ENCODE peak calls at places on chromosome 21, in seven cellular contexts. One of them, this sample, is unnamed.

GRCh38 chr21:19603011-19603593 is 1199.5 kb upstream of the TMPRSS15 start:
- DNase-seq in K562: no peak
- DNase-seq in H1: no peak
- DNase-seq in SK-N-SH: no peak
- DNase-seq in HCT116: no peak
- DNase-seq in HepG2: no peak
- DNase-seq in GM12878: no peak
- DNase-seq in this sample: no peak

GRCh38 chr21:29168874-29169273 is 38.4 kb downstream of the MAP3K7CL start:
- DNase-seq in SK-N-SH: no peak
- DNase-seq in K562: no peak
- DNase-seq in HepG2: peak; percentile 25
- DNase-seq in GM12878: no peak
- DNase-seq in H1: no peak
- DNase-seq in HCT116: peak; percentile 75
- DNase-seq in this sample: no peak

GRCh38 chr21:44427241-44428120 is 27.8 kb upstream of the LRRC3 start:
- DNase-seq in HCT116: no peak
- DNase-seq in SK-N-SH: no peak
- DNase-seq in GM12878: no peak
- DNase-seq in K562: no peak
- DNase-seq in HepG2: no peak
- DNase-seq in H1: no peak
- DNase-seq in this sample: no peak

GRCh38 chr21:42678118-42678430 is 24.7 kb downstream of the PDE9A start:
- DNase-seq in K562: no peak
- DNase-seq in HCT116: no peak
- DNase-seq in SK-N-SH: peak; percentile 87
- DNase-seq in HepG2: no peak
- DNase-seq in GM12878: no peak
- DNase-seq in H1: no peak
- DNase-seq in this sample: no peak

GRCh38 chr21:38277501-38278111 is 20.8 kb downstream of the KCNJ15 start:
- DNase-seq in K562: no peak
- DNase-seq in GM12878: no peak
- DNase-seq in H1: no peak
- DNase-seq in HCT116: no peak
- DNase-seq in SK-N-SH: no peak
- DNase-seq in HepG2: no peak
- DNase-seq in this sample: no peak

GRCh38 chr21:27104749-27105439 is 138.0 kb upstream of the ADAMTS5 start:
- DNase-seq in HepG2: no peak
- DNase-seq in HCT116: no peak
- DNase-seq in H1: no peak
- DNase-seq in SK-N-SH: no peak
- DNase-seq in GM12878: no peak
- DNase-seq in K562: no peak
- DNase-seq in this sample: no peak

GRCh38 chr21:14842641-14843040 is 222.2 kb downstream of the NRIP1 start:
- DNase-seq in K562: no peak
- DNase-seq in H1: no peak
- DNase-seq in GM12878: no peak
- DNase-seq in HCT116: no peak
- DNase-seq in SK-N-SH: no peak
- DNase-seq in HepG2: no peak
- DNase-seq in this sample: no peak

GRCh38 chr21:14531927-14532326 is 14.2 kb downstream of the SAMSN1 start:
- DNase-seq in HCT116: no peak
- DNase-seq in SK-N-SH: no peak
- DNase-seq in GM12878: no peak
- DNase-seq in H1: no peak
- DNase-seq in K562: no peak
- DNase-seq in HepG2: no peak
- DNase-seq in this sample: no peak

GRCh38 chr21:26659181-26659580 is 86.1 kb upstream of the CYYR1 start:
- DNase-seq in H1: no peak
- DNase-seq in HCT116: no peak
- DNase-seq in K562: no peak
- DNase-seq in HepG2: no peak
- DNase-seq in SK-N-SH: no peak
- DNase-seq in GM12878: no peak
- DNase-seq in this sample: no peak

GRCh38 chr21:44425895-44426662 is 29.2 kb upstream of the LRRC3 start:
- DNase-seq in K562: no peak
- DNase-seq in HCT116: no peak
- DNase-seq in GM12878: no peak
- DNase-seq in H1: no peak
- DNase-seq in HepG2: no peak
- DNase-seq in SK-N-SH: no peak
- DNase-seq in this sample: no peak

GRCh38 chr21:26784974-26785373 is 60.2 kb downstream of the ADAMTS1 start:
- DNase-seq in HCT116: no peak
- DNase-seq in K562: no peak
- DNase-seq in SK-N-SH: no peak
- DNase-seq in H1: no peak
- DNase-seq in HepG2: no peak
- DNase-seq in GM12878: no peak
- DNase-seq in this sample: no peak

GRCh38 chr21:40567511-40567910 is 279.4 kb downstream of the DSCAM start:
- DNase-seq in K562: no peak
- DNase-seq in GM12878: no peak
- DNase-seq in HepG2: no peak
- DNase-seq in HCT116: no peak
- DNase-seq in SK-N-SH: no peak
- DNase-seq in H1: no peak
- DNase-seq in this sample: no peak

GRCh38 chr21:29224006-29224405 is 74.7 kb upstream of the BACH1 start:
- DNase-seq in GM12878: no peak
- DNase-seq in HCT116: no peak
- DNase-seq in H1: no peak
- DNase-seq in K562: no peak
- DNase-seq in HepG2: no peak
- DNase-seq in SK-N-SH: no peak
- DNase-seq in this sample: no peak

GRCh38 chr21:26147535-26147934 is 23.0 kb downstream of the APP start:
- DNase-seq in HCT116: no peak
- DNase-seq in GM12878: no peak
- DNase-seq in K562: no peak
- DNase-seq in H1: no peak
- DNase-seq in HepG2: no peak
- DNase-seq in SK-N-SH: no peak
- DNase-seq in this sample: no peak

GRCh38 chr21:16597768-16598167 is 868.0 kb downstream of the USP25 start:
- DNase-seq in HCT116: no peak
- DNase-seq in SK-N-SH: no peak
- DNase-seq in HepG2: no peak
- DNase-seq in H1: no peak
- DNase-seq in GM12878: no peak
- DNase-seq in K562: no peak
- DNase-seq in this sample: no peak

GRCh38 chr21:14771587-14771986 is 225.5 kb upstream of the SAMSN1 start:
- DNase-seq in GM12878: no peak
- DNase-seq in K562: no peak
- DNase-seq in HepG2: no peak
- DNase-seq in H1: no peak
- DNase-seq in SK-N-SH: no peak
- DNase-seq in HCT116: no peak
- DNase-seq in this sample: no peak

GRCh38 chr21:38843379-38843778 is 37.6 kb downstream of the ETS2 start:
- DNase-seq in K562: no peak
- DNase-seq in SK-N-SH: no peak
- DNase-seq in GM12878: no peak
- DNase-seq in HCT116: no peak
- DNase-seq in H1: no peak
- DNase-seq in HepG2: no peak
- DNase-seq in this sample: no peak

GRCh38 chr21:43944181-43944633 is 67.9 kb upstream of the TRAPPC10 start:
- DNase-seq in H1: no peak
- DNase-seq in GM12878: no peak
- DNase-seq in HCT116: no peak
- DNase-seq in K562: no peak
- DNase-seq in SK-N-SH: no peak
- DNase-seq in HepG2: no peak
- DNase-seq in this sample: no peak

GRCh38 chr21:33374080-33374873 is 28.9 kb upstream of the IFNGR2 start:
- DNase-seq in HepG2: peak; percentile 39
- DNase-seq in H1: no peak
- DNase-seq in SK-N-SH: peak; percentile 45
- DNase-seq in GM12878: no peak
- DNase-seq in HCT116: peak; percentile 53
- DNase-seq in K562: no peak
- DNase-seq in this sample: peak; percentile 49

GRCh38 chr21:29271927-29272333 is 26.8 kb upstream of the BACH1 start:
- DNase-seq in HepG2: peak; percentile 81
- DNase-seq in K562: peak; percentile 25
- DNase-seq in HCT116: no peak
- DNase-seq in H1: no peak
- DNase-seq in SK-N-SH: no peak
- DNase-seq in GM12878: no peak
- DNase-seq in this sample: no peak

GRCh38 chr21:38809170-38809878 is 3.6 kb downstream of the ETS2 start:
- DNase-seq in HCT116: no peak
- DNase-seq in GM12878: no peak
- DNase-seq in K562: no peak
- DNase-seq in H1: peak; percentile 37
- DNase-seq in HepG2: no peak
- DNase-seq in SK-N-SH: no peak
- DNase-seq in this sample: no peak

GRCh38 chr21:43829575-43830119 is 35.4 kb upstream of the AGPAT3 start:
- DNase-seq in SK-N-SH: peak; percentile 44
- DNase-seq in HCT116: no peak
- DNase-seq in K562: no peak
- DNase-seq in GM12878: no peak
- DNase-seq in H1: no peak
- DNase-seq in HepG2: no peak
- DNase-seq in this sample: no peak

GRCh38 chr21:31873696-31874599 is 1.1 kb downstream of the HUNK start:
- DNase-seq in H1: peak; percentile 89
- DNase-seq in K562: peak; percentile 77
- DNase-seq in HCT116: no peak
- DNase-seq in HepG2: no peak
- DNase-seq in SK-N-SH: peak; percentile 91
- DNase-seq in GM12878: no peak
- DNase-seq in this sample: peak; percentile 65

GRCh38 chr21:40602105-40602504 is 244.9 kb downstream of the DSCAM start:
- DNase-seq in H1: no peak
- DNase-seq in HCT116: no peak
- DNase-seq in HepG2: no peak
- DNase-seq in GM12878: no peak
- DNase-seq in SK-N-SH: no peak
- DNase-seq in K562: no peak
- DNase-seq in this sample: no peak

GRCh38 chr21:33296156-33296555 is 28.6 kb upstream of the IFNAR1 start:
- DNase-seq in H1: no peak
- DNase-seq in GM12878: no peak
- DNase-seq in HCT116: no peak
- DNase-seq in HepG2: no peak
- DNase-seq in SK-N-SH: no peak
- DNase-seq in K562: no peak
- DNase-seq in this sample: no peak

GRCh38 chr21:15775291-15775690 is 45.5 kb downstream of the USP25 start:
- DNase-seq in GM12878: no peak
- DNase-seq in SK-N-SH: no peak
- DNase-seq in H1: no peak
- DNase-seq in K562: no peak
- DNase-seq in HCT116: no peak
- DNase-seq in HepG2: no peak
- DNase-seq in this sample: no peak

GRCh38 chr21:43847301-43847700 is 17.7 kb upstream of the AGPAT3 start:
- DNase-seq in K562: no peak
- DNase-seq in H1: no peak
- DNase-seq in GM12878: no peak
- DNase-seq in SK-N-SH: no peak
- DNase-seq in HCT116: no peak
- DNase-seq in HepG2: no peak
- DNase-seq in this sample: no peak

GRCh38 chr21:29717659-29718058 is 222.1 kb downstream of the GRIK1 start:
- DNase-seq in HepG2: no peak
- DNase-seq in GM12878: no peak
- DNase-seq in H1: no peak
- DNase-seq in K562: no peak
- DNase-seq in SK-N-SH: no peak
- DNase-seq in HCT116: no peak
- DNase-seq in this sample: no peak

GRCh38 chr21:38955495-38955894 is 149.8 kb downstream of the ETS2 start:
- DNase-seq in GM12878: no peak
- DNase-seq in H1: no peak
- DNase-seq in HCT116: no peak
- DNase-seq in HepG2: no peak
- DNase-seq in SK-N-SH: no peak
- DNase-seq in K562: no peak
- DNase-seq in this sample: no peak

GRCh38 chr21:45456836-45457160 is 51.8 kb downstream of the COL18A1 start:
- DNase-seq in GM12878: no peak
- DNase-seq in SK-N-SH: no peak
- DNase-seq in HepG2: no peak
- DNase-seq in HCT116: no peak
- DNase-seq in K562: no peak
- DNase-seq in H1: no peak
- DNase-seq in this sample: no peak
- TF ChIP-seq YY1 in GM12878: no peak
- TF ChIP-seq YY1 in SK-N-SH: no peak
- TF ChIP-seq YY1 in HepG2: no peak
- TF ChIP-seq YY1 in HCT116: no peak
- TF ChIP-seq YY1 in K562: no peak
- TF ChIP-seq YY1 in H1: no peak
- TF ChIP-seq YY1 in this sample: no peak

DNA sequence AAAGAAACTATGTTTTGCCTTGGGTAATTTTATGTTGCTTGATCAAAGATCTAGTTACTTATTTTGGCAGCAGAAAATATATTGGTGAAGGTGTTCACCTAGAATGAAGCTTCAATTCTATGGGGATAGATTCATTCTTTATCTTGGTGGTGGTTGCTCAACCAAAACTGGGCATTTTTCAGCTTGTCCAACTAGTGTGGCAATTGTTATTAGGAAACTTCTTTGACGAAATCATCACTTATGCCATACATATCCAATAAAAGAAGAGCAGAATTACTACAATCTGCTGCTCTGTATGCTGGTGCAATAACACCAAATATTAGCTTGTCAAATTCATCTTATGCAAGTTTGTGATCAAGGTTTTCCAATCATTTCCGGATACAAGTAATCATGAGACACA is 26.8 kb upstream of the TMPRSS15 start:
- DNase-seq in HCT116: no peak
- DNase-seq in H1: no peak
- DNase-seq in GM12878: no peak
- DNase-seq in K562: no peak
- DNase-seq in HepG2: no peak
- DNase-seq in SK-N-SH: no peak
- DNase-seq in this sample: no peak
- TF ChIP-seq YY1 in HCT116: no peak
- TF ChIP-seq YY1 in H1: no peak
- TF ChIP-seq YY1 in GM12878: no peak
- TF ChIP-seq YY1 in K562: no peak
- TF ChIP-seq YY1 in HepG2: no peak
- TF ChIP-seq YY1 in SK-N-SH: no peak
- TF ChIP-seq YY1 in this sample: no peak

GRCh38 chr21:41627428-41627827 is 119.5 kb upstream of the TMPRSS2 start:
- DNase-seq in GM12878: no peak
- DNase-seq in SK-N-SH: no peak
- DNase-seq in HCT116: no peak
- DNase-seq in K562: no peak
- DNase-seq in HepG2: no peak
- DNase-seq in H1: no peak
- DNase-seq in this sample: no peak
- TF ChIP-seq YY1 in GM12878: no peak
- TF ChIP-seq YY1 in SK-N-SH: no peak
- TF ChIP-seq YY1 in HCT116: no peak
- TF ChIP-seq YY1 in K562: no peak
- TF ChIP-seq YY1 in HepG2: no peak
- TF ChIP-seq YY1 in H1: no peak
- TF ChIP-seq YY1 in this sample: no peak

GRCh38 chr21:46157987-46158451 is 2.6 kb upstream of the FTCD start:
- DNase-seq in HepG2: no peak
- DNase-seq in K562: no peak
- DNase-seq in HCT116: no peak
- DNase-seq in H1: no peak
- DNase-seq in SK-N-SH: no peak
- DNase-seq in GM12878: no peak
- DNase-seq in this sample: no peak
- TF ChIP-seq YY1 in HepG2: no peak
- TF ChIP-seq YY1 in K562: no peak
- TF ChIP-seq YY1 in HCT116: no peak
- TF ChIP-seq YY1 in H1: no peak
- TF ChIP-seq YY1 in SK-N-SH: no peak
- TF ChIP-seq YY1 in GM12878: no peak
- TF ChIP-seq YY1 in this sample: no peak